ENCODE peak calls at places on chromosomes 11 and 22, in six cellular contexts. One of them, this sample, is unnamed.

GRCh38 chr11:31657091-31657490 is 147.5 kb downstream of the ELP4 start:
- DNase-seq in pancreas: no peak
- DNase-seq in left ventricle myocardium inferior: no peak
- DNase-seq in HCT116: no peak
- DNase-seq in brain microvascular endothelial cell: no peak
- DNase-seq in mammary epithelial cell: no peak
- DNase-seq in this sample: no peak

GRCh38 chr22:17903564-17904295 is 120.6 kb downstream of the MICAL3 start:
- DNase-seq in mammary epithelial cell: no peak
- DNase-seq in pancreas: no peak
- DNase-seq in left ventricle myocardium inferior: peak; percentile 40
- DNase-seq in brain microvascular endothelial cell: no peak
- DNase-seq in HCT116: no peak
- DNase-seq in this sample: no peak

GRCh38 chr11:32172771-32173170 is 81.9 kb downstream of the RCN1 start:
- DNase-seq in brain microvascular endothelial cell: no peak
- DNase-seq in mammary epithelial cell: no peak
- DNase-seq in pancreas: no peak
- DNase-seq in HCT116: no peak
- DNase-seq in left ventricle myocardium inferior: no peak
- DNase-seq in this sample: no peak

GRCh38 chr11:76604652-76605241 is 65.8 kb downstream of the LRRC32 start:
- DNase-seq in mammary epithelial cell: no peak
- DNase-seq in brain microvascular endothelial cell: no peak
- DNase-seq in pancreas: peak; percentile 58
- DNase-seq in HCT116: no peak
- DNase-seq in left ventricle myocardium inferior: peak; percentile 69
- DNase-seq in this sample: no peak

GRCh38 chr11:1433568-1433967 is 43.8 kb downstream of the BRSK2 start:
- DNase-seq in HCT116: no peak
- DNase-seq in mammary epithelial cell: no peak
- DNase-seq in pancreas: no peak
- DNase-seq in brain microvascular endothelial cell: no peak
- DNase-seq in left ventricle myocardium inferior: no peak
- DNase-seq in this sample: no peak

GRCh38 chr22:36773935-36774334 is 2.0 kb downstream of the IFT27 start:
- DNase-seq in HCT116: no peak
- DNase-seq in left ventricle myocardium inferior: no peak
- DNase-seq in mammary epithelial cell: peak; percentile 31
- DNase-seq in brain microvascular endothelial cell: peak; percentile 19
- DNase-seq in pancreas: no peak
- DNase-seq in this sample: no peak

GRCh38 chr22:40178417-40179409 is 988 bp downstream of the TNRC6B start:
- DNase-seq in brain microvascular endothelial cell: peak; percentile 31
- DNase-seq in mammary epithelial cell: no peak
- DNase-seq in HCT116: no peak
- DNase-seq in left ventricle myocardium inferior: peak; percentile 28
- DNase-seq in pancreas: peak; percentile 62
- DNase-seq in this sample: no peak

GRCh38 chr22:39997939-39998726 is 3.4 kb downstream of the FAM83F start:
- DNase-seq in brain microvascular endothelial cell: no peak
- DNase-seq in pancreas: peak; percentile 76
- DNase-seq in HCT116: no peak
- DNase-seq in mammary epithelial cell: peak; percentile 93
- DNase-seq in left ventricle myocardium inferior: peak; percentile 35
- DNase-seq in this sample: peak; percentile 74

GRCh38 chr11:15867886-15868285 is 488.5 kb downstream of the SOX6 start:
- DNase-seq in pancreas: no peak
- DNase-seq in brain microvascular endothelial cell: no peak
- DNase-seq in mammary epithelial cell: peak; percentile 21
- DNase-seq in left ventricle myocardium inferior: no peak
- DNase-seq in HCT116: no peak
- DNase-seq in this sample: no peak

GRCh38 chr22:42959472-42960145 is 55.3 kb downstream of the PACSIN2 start:
- DNase-seq in brain microvascular endothelial cell: peak; percentile 94
- DNase-seq in left ventricle myocardium inferior: peak; percentile 55
- DNase-seq in mammary epithelial cell: peak; percentile 83
- DNase-seq in pancreas: no peak
- DNase-seq in HCT116: no peak
- DNase-seq in this sample: peak; percentile 56

GRCh38 chr11:47551086-47551485 is 1.8 kb downstream of the CELF1 start:
- DNase-seq in brain microvascular endothelial cell: no peak
- DNase-seq in HCT116: no peak
- DNase-seq in mammary epithelial cell: peak; percentile 37
- DNase-seq in pancreas: no peak
- DNase-seq in left ventricle myocardium inferior: no peak
- DNase-seq in this sample: no peak

GRCh38 chr11:19168090-19168489 is 33.7 kb downstream of the CSRP3 start:
- DNase-seq in HCT116: no peak
- DNase-seq in mammary epithelial cell: no peak
- DNase-seq in pancreas: no peak
- DNase-seq in left ventricle myocardium inferior: no peak
- DNase-seq in brain microvascular endothelial cell: no peak
- DNase-seq in this sample: no peak

GRCh38 chr22:27650572-27650971 is 151.0 kb downstream of the MN1 start:
- DNase-seq in mammary epithelial cell: no peak
- DNase-seq in pancreas: no peak
- DNase-seq in left ventricle myocardium inferior: no peak
- DNase-seq in brain microvascular endothelial cell: no peak
- DNase-seq in HCT116: no peak
- DNase-seq in this sample: no peak

GRCh38 chr11:84780689-84781293 is 846.4 kb downstream of the DLG2 start:
- DNase-seq in brain microvascular endothelial cell: peak; percentile 2
- DNase-seq in pancreas: no peak
- DNase-seq in left ventricle myocardium inferior: no peak
- DNase-seq in HCT116: peak; percentile 12
- DNase-seq in mammary epithelial cell: peak; percentile 14
- DNase-seq in this sample: peak; percentile 1

GRCh38 chr11:22456993-22457748 is 119.0 kb downstream of the SLC17A6 start:
- DNase-seq in mammary epithelial cell: peak; percentile 89
- DNase-seq in left ventricle myocardium inferior: no peak
- DNase-seq in brain microvascular endothelial cell: no peak
- DNase-seq in HCT116: no peak
- DNase-seq in pancreas: no peak
- DNase-seq in this sample: peak; percentile 28

GRCh38 chr11:69171476-69171875 is 15.7 kb downstream of the SMIM38 start:
- DNase-seq in pancreas: no peak
- DNase-seq in brain microvascular endothelial cell: no peak
- DNase-seq in HCT116: no peak
- DNase-seq in left ventricle myocardium inferior: no peak
- DNase-seq in mammary epithelial cell: no peak
- DNase-seq in this sample: no peak

GRCh38 chr11:96014234-96014633 is 90.3 kb upstream of the MTMR2 start:
- DNase-seq in brain microvascular endothelial cell: peak; percentile 81
- DNase-seq in mammary epithelial cell: peak; percentile 61
- DNase-seq in left ventricle myocardium inferior: no peak
- DNase-seq in pancreas: no peak
- DNase-seq in HCT116: peak; percentile 16
- DNase-seq in this sample: peak; percentile 5

GRCh38 chr22:43838571-43839307 is 23.6 kb downstream of the SULT4A1 start:
- DNase-seq in pancreas: no peak
- DNase-seq in left ventricle myocardium inferior: no peak
- DNase-seq in mammary epithelial cell: no peak
- DNase-seq in brain microvascular endothelial cell: no peak
- DNase-seq in HCT116: no peak
- DNase-seq in this sample: no peak

DNA sequence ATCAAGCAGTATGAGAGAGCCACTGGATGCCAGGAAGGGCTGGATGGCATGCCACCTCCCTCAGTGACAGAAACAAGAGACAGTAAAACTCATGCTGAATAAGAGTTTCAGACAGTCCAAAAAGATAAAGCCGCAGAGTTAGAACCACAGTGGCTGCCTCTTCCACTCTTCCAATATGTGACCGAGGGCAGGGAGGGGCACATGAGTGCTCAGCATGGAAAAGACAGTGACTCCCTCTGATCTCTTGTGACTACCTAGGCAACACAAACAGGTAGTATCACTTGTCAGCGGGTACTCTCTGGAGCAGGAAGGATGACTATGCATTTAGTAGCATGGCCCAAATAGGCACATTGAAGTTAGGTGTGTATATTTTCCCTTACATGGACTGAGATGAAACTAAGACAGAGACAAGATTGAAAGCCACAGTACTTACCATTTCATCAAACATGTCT is 295.4 kb downstream of the CADM1 start:
- DNase-seq in brain microvascular endothelial cell: no peak
- DNase-seq in pancreas: no peak
- DNase-seq in left ventricle myocardium inferior: no peak
- DNase-seq in mammary epithelial cell: no peak
- DNase-seq in HCT116: no peak
- DNase-seq in this sample: no peak
- H3K27ac ChIP-seq in brain microvascular endothelial cell: no peak overlapping the region
- H3K27ac ChIP-seq in pancreas: no peak overlapping the region
- H3K27ac ChIP-seq in left ventricle myocardium inferior: no peak overlapping the region
- H3K27ac ChIP-seq in mammary epithelial cell: no peak overlapping the region
- H3K27ac ChIP-seq in HCT116: no peak overlapping the region
- H3K27ac ChIP-seq in this sample: no peak overlapping the region

GRCh38 chr11:58626915-58627483 is 4.5 kb downstream of the CNTF start:
- DNase-seq in brain microvascular endothelial cell: no peak
- DNase-seq in left ventricle myocardium inferior: no peak
- DNase-seq in mammary epithelial cell: no peak
- DNase-seq in HCT116: no peak
- DNase-seq in pancreas: no peak
- DNase-seq in this sample: no peak

GRCh38 chr11:58625086-58625485 is 2.6 kb downstream of the CNTF start:
- DNase-seq in HCT116: no peak
- DNase-seq in left ventricle myocardium inferior: no peak
- DNase-seq in pancreas: no peak
- DNase-seq in mammary epithelial cell: no peak
- DNase-seq in brain microvascular endothelial cell: no peak
- DNase-seq in this sample: no peak

GRCh38 chr11:58628446-58628845 is 6.0 kb downstream of the CNTF start:
- DNase-seq in left ventricle myocardium inferior: peak; percentile 23
- DNase-seq in HCT116: no peak
- DNase-seq in pancreas: no peak
- DNase-seq in brain microvascular endothelial cell: peak; percentile 23
- DNase-seq in mammary epithelial cell: peak; percentile 19
- DNase-seq in this sample: no peak

GRCh38 chr11:58622344-58622743 is at the start of gene CNTF:
- DNase-seq in mammary epithelial cell: peak; percentile 36
- DNase-seq in pancreas: no peak
- DNase-seq in left ventricle myocardium inferior: no peak
- DNase-seq in HCT116: no peak
- DNase-seq in brain microvascular endothelial cell: peak; percentile 32
- DNase-seq in this sample: no peak

DNA sequence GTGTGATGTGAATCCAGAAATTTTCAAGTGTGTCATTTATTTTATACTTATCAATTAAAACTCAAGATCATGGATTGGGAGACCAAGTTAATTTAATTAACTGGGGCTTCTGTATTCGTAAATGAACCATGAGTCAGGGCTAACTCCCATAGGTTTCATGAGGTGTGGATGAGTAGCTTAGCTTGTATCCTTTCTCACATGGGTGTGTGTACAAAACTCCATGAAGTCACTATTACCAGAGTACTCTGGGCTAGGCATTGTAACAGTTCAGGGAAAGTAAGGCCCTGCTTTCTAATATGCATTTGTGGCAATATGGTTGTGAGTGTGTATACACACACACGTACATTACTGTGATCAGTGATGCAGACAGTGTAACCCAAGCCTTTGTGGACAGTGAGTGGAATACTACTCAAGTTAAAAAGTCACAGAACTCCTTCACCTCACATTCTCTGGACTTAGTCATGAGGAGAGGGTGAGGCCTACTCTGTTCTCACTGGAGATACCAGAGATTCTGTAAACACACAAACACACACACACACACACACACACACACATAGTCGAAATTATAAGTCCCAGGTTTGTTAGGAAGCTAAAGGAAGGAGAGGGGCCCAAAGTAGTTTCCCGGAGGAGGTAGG is 3.5 kb downstream of the CNTF start:
- DNase-seq in pancreas: no peak
- DNase-seq in left ventricle myocardium inferior: no peak
- DNase-seq in mammary epithelial cell: peak; percentile 36
- DNase-seq in HCT116: no peak
- DNase-seq in brain microvascular endothelial cell: peak; percentile 75
- DNase-seq in this sample: no peak
- TF ChIP-seq CTCF in pancreas: no peak
- TF ChIP-seq CTCF in left ventricle myocardium inferior: no peak
- TF ChIP-seq CTCF in mammary epithelial cell: no peak
- TF ChIP-seq CTCF in HCT116: no peak
- TF ChIP-seq CTCF in brain microvascular endothelial cell: no peak
- TF ChIP-seq CTCF in this sample: no peak

GRCh38 chr22:47355776-47356432 is 593.5 kb downstream of the TBC1D22A start:
- DNase-seq in brain microvascular endothelial cell: no peak
- DNase-seq in left ventricle myocardium inferior: no peak
- DNase-seq in pancreas: peak; percentile 32
- DNase-seq in HCT116: no peak
- DNase-seq in mammary epithelial cell: no peak
- DNase-seq in this sample: no peak

GRCh38 chr22:47357086-47357485 is 594.6 kb downstream of the TBC1D22A start:
- DNase-seq in mammary epithelial cell: no peak
- DNase-seq in left ventricle myocardium inferior: no peak
- DNase-seq in HCT116: no peak
- DNase-seq in pancreas: no peak
- DNase-seq in brain microvascular endothelial cell: no peak
- DNase-seq in this sample: no peak

GRCh38 chr22:47357493-47357892 is 595.0 kb downstream of the TBC1D22A start:
- DNase-seq in mammary epithelial cell: no peak
- DNase-seq in left ventricle myocardium inferior: no peak
- DNase-seq in brain microvascular endothelial cell: no peak
- DNase-seq in pancreas: no peak
- DNase-seq in HCT116: no peak
- DNase-seq in this sample: no peak

GRCh38 chr22:47355388-47355725 is 592.9 kb downstream of the TBC1D22A start:
- DNase-seq in pancreas: no peak
- DNase-seq in HCT116: no peak
- DNase-seq in mammary epithelial cell: no peak
- DNase-seq in brain microvascular endothelial cell: no peak
- DNase-seq in left ventricle myocardium inferior: no peak
- DNase-seq in this sample: no peak

DNA sequence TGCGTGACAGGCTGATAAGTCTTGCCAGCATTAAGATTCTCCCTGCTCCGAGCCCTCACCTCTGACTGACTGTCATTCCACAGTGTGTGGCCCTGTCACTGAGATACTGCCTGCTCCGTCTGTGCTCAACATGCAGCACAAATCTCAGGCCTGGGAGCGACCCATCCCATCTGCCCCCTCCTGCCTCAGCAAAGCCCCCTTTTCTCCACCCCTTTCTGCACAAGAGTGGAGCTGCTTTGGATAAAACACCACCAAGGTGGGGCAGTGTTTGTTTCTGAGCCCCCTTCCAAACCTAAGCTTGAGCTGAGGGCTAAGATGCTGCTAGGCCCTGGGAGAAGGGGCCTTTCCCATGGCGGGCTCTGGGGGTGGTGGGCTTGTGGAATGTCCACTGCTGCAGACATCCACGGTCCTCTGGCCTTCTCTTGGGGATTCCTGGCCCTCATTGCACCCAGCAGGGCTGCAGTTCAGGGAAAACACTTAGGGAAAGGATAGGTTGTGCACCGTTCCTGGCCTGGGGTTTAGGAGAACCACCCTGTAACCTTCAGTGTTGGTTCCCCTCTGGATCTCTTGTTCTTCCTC is 594.1 kb downstream of the TBC1D22A start:
- DNase-seq in brain microvascular endothelial cell: no peak
- DNase-seq in mammary epithelial cell: no peak
- DNase-seq in HCT116: no peak
- DNase-seq in pancreas: no peak
- DNase-seq in left ventricle myocardium inferior: no peak
- DNase-seq in this sample: no peak
- H3K27ac ChIP-seq in brain microvascular endothelial cell: no peak overlapping the region
- H3K27ac ChIP-seq in mammary epithelial cell: no peak overlapping the region
- H3K27ac ChIP-seq in HCT116: no peak overlapping the region
- H3K27ac ChIP-seq in pancreas: no peak overlapping the region
- H3K27ac ChIP-seq in left ventricle myocardium inferior: no peak overlapping the region
- H3K27ac ChIP-seq in this sample: no peak overlapping the region

GRCh38 chr11:72693271-72693968 is 19.2 kb upstream of the PDE2A start:
- DNase-seq in left ventricle myocardium inferior: no peak
- DNase-seq in brain microvascular endothelial cell: no peak
- DNase-seq in pancreas: no peak
- DNase-seq in mammary epithelial cell: no peak
- DNase-seq in HCT116: no peak
- DNase-seq in this sample: no peak
- TF ChIP-seq CTCF in left ventricle myocardium inferior: peak; percentile 14
- TF ChIP-seq CTCF in brain microvascular endothelial cell: peak; percentile 29
- TF ChIP-seq CTCF in pancreas: no peak
- TF ChIP-seq CTCF in mammary epithelial cell: no peak
- TF ChIP-seq CTCF in HCT116: peak; percentile 26
- TF ChIP-seq CTCF in this sample: no peak